ENCODE peak calls at places on chromosomes 11 and 22, in four cellular contexts. One of them, this sample, is unnamed.

GRCh38 chr11:100875521-100875869 is 188.4 kb downstream of the ARHGAP42 start:
- DNase-seq in stomach: no peak
- DNase-seq in choroid plexus epithelial cell: no peak
- DNase-seq in nephron progenitor cell: peak
- DNase-seq in this sample: no peak

GRCh38 chr11:69912911-69913451 is 93.8 kb upstream of the FGF3 start:
- DNase-seq in choroid plexus epithelial cell: peak
- DNase-seq in stomach: no peak
- DNase-seq in nephron progenitor cell: peak
- DNase-seq in this sample: no peak

GRCh38 chr11:2132874-2133480 is 6.2 kb downstream of the IGF2 start:
- DNase-seq in choroid plexus epithelial cell: no peak
- DNase-seq in stomach: no peak
- DNase-seq in nephron progenitor cell: no peak
- DNase-seq in this sample: no peak

GRCh38 chr11:76444384-76445121 is at the start of gene EMSY:
- DNase-seq in choroid plexus epithelial cell: peak
- DNase-seq in nephron progenitor cell: peak
- DNase-seq in stomach: peak
- DNase-seq in this sample: peak

GRCh38 chr22:31623634-31624312 is 38.2 kb downstream of the PISD start:
- DNase-seq in stomach: no peak
- DNase-seq in choroid plexus epithelial cell: no peak
- DNase-seq in nephron progenitor cell: no peak
- DNase-seq in this sample: no peak

GRCh38 chr11:94107363-94107762 is 21.3 kb upstream of the PANX1 start:
- DNase-seq in stomach: no peak
- DNase-seq in nephron progenitor cell: no peak
- DNase-seq in choroid plexus epithelial cell: peak
- DNase-seq in this sample: no peak

GRCh38 chr11:131488208-131488607 is 117.8 kb downstream of the NTM start:
- DNase-seq in choroid plexus epithelial cell: no peak
- DNase-seq in nephron progenitor cell: no peak
- DNase-seq in stomach: no peak
- DNase-seq in this sample: no peak

GRCh38 chr11:78212586-78213371 is 24.1 kb downstream of the USP35 start:
- DNase-seq in stomach: no peak
- DNase-seq in choroid plexus epithelial cell: peak
- DNase-seq in nephron progenitor cell: no peak
- DNase-seq in this sample: no peak

GRCh38 chr11:32435947-32436750 is 810 bp upstream of the WT1 start:
- DNase-seq in nephron progenitor cell: peak
- DNase-seq in choroid plexus epithelial cell: no peak
- DNase-seq in stomach: no peak
- DNase-seq in this sample: no peak

GRCh38 chr11:12269446-12270214 is 107.7 kb upstream of the PARVA start:
- DNase-seq in stomach: peak
- DNase-seq in choroid plexus epithelial cell: no peak
- DNase-seq in nephron progenitor cell: no peak
- DNase-seq in this sample: no peak

GRCh38 chr11:96207459-96208449 is 135.2 kb downstream of the MAML2 start:
- DNase-seq in nephron progenitor cell: no peak
- DNase-seq in choroid plexus epithelial cell: peak
- DNase-seq in stomach: no peak
- DNase-seq in this sample: no peak

GRCh38 chr11:2549491-2549875 is 104.7 kb downstream of the KCNQ1 start:
- DNase-seq in choroid plexus epithelial cell: no peak
- DNase-seq in stomach: no peak
- DNase-seq in nephron progenitor cell: no peak
- DNase-seq in this sample: no peak

GRCh38 chr11:94998285-94998684 is 24.8 kb downstream of the KDM4D start:
- DNase-seq in choroid plexus epithelial cell: no peak
- DNase-seq in stomach: no peak
- DNase-seq in nephron progenitor cell: no peak
- DNase-seq in this sample: no peak

GRCh38 chr11:119491753-119492455 is 68.9 kb upstream of the THY1 start:
- DNase-seq in choroid plexus epithelial cell: peak
- DNase-seq in stomach: no peak
- DNase-seq in nephron progenitor cell: no peak
- DNase-seq in this sample: no peak

GRCh38 chr11:1730230-1730629 is 20.2 kb downstream of the IFITM10 start:
- DNase-seq in choroid plexus epithelial cell: no peak
- DNase-seq in nephron progenitor cell: no peak
- DNase-seq in stomach: no peak
- DNase-seq in this sample: no peak

GRCh38 chr11:12785901-12786300 is 111.7 kb downstream of the TEAD1 start:
- DNase-seq in nephron progenitor cell: no peak
- DNase-seq in choroid plexus epithelial cell: no peak
- DNase-seq in stomach: no peak
- DNase-seq in this sample: no peak

GRCh38 chr11:32173977-32174376 is 83.1 kb downstream of the RCN1 start:
- DNase-seq in choroid plexus epithelial cell: no peak
- DNase-seq in stomach: no peak
- DNase-seq in nephron progenitor cell: no peak
- DNase-seq in this sample: no peak

GRCh38 chr11:70168405-70168754 is 34.7 kb upstream of the FADD start:
- DNase-seq in stomach: no peak
- DNase-seq in choroid plexus epithelial cell: no peak
- DNase-seq in nephron progenitor cell: no peak
- DNase-seq in this sample: no peak

GRCh38 chr11:88352139-88352538 is 14.6 kb upstream of the CTSC start:
- DNase-seq in stomach: no peak
- DNase-seq in choroid plexus epithelial cell: peak
- DNase-seq in nephron progenitor cell: no peak
- DNase-seq in this sample: no peak

GRCh38 chr11:69337211-69337721 is 43.3 kb downstream of the MYEOV start:
- DNase-seq in stomach: peak
- DNase-seq in nephron progenitor cell: no peak
- DNase-seq in choroid plexus epithelial cell: peak
- DNase-seq in this sample: no peak

GRCh38 chr11:117072517-117073218 is 25.6 kb downstream of the SIK3 start:
- DNase-seq in nephron progenitor cell: no peak
- DNase-seq in choroid plexus epithelial cell: peak
- DNase-seq in stomach: no peak
- DNase-seq in this sample: no peak

GRCh38 chr22:28942801-28943500 is 59.6 kb downstream of the ZNRF3 start:
- DNase-seq in choroid plexus epithelial cell: no peak
- DNase-seq in stomach: no peak
- DNase-seq in nephron progenitor cell: peak
- DNase-seq in this sample: no peak

DNA sequence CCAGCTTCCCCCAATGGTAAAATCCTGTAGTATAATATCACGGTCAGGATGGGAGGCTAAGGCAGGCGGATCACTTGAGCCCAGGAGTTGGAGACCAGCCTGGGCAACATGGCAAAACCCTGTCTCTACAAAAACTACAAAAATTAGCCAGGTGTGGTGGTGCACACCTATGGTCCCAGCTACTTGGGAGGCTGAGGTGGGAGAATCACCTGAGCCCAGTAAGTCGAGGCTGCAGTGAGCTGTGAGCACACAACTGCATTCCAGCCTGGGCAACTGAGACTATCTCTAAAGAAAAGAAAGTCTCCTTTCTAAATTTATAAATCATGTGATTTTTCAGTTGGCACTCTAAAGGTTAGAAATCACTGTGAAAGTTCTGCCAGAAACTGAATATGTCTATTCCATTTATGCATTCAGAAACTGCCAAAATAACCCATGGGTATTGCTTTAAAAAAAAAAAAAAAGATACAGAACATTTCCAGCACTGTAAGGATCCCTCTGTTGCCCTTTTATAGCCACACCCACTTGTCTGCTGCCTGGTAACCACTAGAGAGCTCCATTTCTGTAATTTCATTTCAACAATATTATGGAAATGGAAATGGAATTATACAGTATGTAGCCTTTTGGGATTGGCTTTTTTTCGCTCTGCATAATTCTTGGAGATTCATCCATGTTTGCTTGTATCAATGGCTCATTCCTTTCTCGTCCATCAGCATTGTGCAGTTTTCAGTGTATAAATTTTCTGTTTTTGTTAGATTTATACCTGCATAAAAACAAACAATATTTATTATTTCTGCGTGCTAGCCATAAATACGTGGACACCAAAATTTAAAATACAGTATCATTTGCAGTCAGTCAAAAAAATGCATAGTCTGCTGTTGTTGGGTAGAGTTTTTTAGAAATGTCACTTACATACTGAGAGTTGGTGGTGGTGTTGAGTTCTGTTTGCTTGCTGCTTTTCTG is 9.4 kb downstream of the CDC45 start:
- DNase-seq in nephron progenitor cell: no peak
- DNase-seq in choroid plexus epithelial cell: peak
- DNase-seq in stomach: no peak
- DNase-seq in this sample: no peak
- TF ChIP-seq CTCF in nephron progenitor cell: no peak
- TF ChIP-seq CTCF in choroid plexus epithelial cell: peak
- TF ChIP-seq CTCF in stomach: no peak
- TF ChIP-seq CTCF in this sample: no peak

DNA sequence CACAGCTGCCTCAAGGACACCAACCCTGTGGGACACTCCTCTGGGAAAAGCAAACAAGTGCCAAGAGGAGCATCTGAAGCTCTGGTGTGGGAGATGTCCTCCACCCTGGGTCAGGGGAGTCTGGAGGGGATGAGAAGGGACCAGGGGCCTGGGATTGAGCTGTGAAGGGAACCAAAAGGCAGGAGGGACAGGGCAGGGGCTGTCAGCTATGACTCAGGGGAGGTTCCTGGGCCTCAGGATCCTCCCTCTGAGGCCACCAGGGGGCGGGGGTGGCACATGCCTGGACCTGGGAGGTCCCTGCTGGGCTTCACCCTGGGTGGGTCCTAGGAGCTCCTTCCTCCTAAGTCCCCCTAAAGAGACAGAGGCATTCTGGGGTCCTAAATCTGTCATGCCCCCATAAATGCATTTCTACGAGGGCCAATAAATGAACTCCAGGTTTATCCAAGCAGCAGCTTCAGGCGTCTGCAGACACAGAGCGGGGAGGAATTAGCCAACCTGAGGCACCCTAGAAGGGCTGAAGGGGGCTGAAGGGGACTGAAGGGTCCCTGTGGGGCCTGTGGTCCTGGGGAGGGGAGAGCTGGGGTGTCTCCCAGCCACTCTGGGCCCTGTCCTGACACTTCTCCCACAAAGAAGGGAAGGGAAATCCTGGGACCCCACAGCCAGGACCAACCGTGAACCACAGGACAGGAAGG is 31.9 kb upstream of the IGLL5 start:
- DNase-seq in choroid plexus epithelial cell: peak
- DNase-seq in stomach: no peak
- DNase-seq in nephron progenitor cell: peak
- DNase-seq in this sample: peak
- TF ChIP-seq CTCF in choroid plexus epithelial cell: peak
- TF ChIP-seq CTCF in stomach: no peak
- TF ChIP-seq CTCF in nephron progenitor cell: peak
- TF ChIP-seq CTCF in this sample: peak

GRCh38 chr22:17119481-17120202 is 1.5 kb downstream of the TMEM121B start:
- DNase-seq in choroid plexus epithelial cell: peak
- DNase-seq in nephron progenitor cell: peak
- DNase-seq in stomach: no peak
- DNase-seq in this sample: no peak
- TF ChIP-seq CTCF in choroid plexus epithelial cell: peak
- TF ChIP-seq CTCF in nephron progenitor cell: no peak
- TF ChIP-seq CTCF in stomach: no peak
- TF ChIP-seq CTCF in this sample: peak

DNA sequence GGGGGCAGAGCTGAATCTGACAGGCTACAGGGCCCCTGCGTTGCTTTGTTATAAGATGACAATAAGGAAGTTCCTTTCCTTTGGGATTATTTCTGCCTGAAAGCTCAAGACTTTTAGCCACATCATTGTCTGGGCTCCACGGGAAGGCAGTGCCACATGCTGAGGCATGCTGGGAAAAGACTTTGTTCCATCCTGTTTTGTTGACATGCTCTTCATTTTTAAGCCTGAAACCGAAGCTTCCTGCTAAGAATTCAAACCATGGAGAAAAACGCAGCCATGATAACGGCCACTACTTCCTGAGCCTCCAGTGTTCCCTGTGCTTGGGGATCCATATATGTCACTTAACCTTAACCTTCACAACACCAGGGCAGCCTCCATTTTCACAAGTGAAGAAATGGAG is 5.5 kb upstream of the TCF20 start:
- DNase-seq in choroid plexus epithelial cell: peak
- DNase-seq in stomach: no peak
- DNase-seq in nephron progenitor cell: no peak
- DNase-seq in this sample: no peak
- TF ChIP-seq CTCF in choroid plexus epithelial cell: no peak
- TF ChIP-seq CTCF in stomach: no peak
- TF ChIP-seq CTCF in nephron progenitor cell: no peak
- TF ChIP-seq CTCF in this sample: no peak

DNA sequence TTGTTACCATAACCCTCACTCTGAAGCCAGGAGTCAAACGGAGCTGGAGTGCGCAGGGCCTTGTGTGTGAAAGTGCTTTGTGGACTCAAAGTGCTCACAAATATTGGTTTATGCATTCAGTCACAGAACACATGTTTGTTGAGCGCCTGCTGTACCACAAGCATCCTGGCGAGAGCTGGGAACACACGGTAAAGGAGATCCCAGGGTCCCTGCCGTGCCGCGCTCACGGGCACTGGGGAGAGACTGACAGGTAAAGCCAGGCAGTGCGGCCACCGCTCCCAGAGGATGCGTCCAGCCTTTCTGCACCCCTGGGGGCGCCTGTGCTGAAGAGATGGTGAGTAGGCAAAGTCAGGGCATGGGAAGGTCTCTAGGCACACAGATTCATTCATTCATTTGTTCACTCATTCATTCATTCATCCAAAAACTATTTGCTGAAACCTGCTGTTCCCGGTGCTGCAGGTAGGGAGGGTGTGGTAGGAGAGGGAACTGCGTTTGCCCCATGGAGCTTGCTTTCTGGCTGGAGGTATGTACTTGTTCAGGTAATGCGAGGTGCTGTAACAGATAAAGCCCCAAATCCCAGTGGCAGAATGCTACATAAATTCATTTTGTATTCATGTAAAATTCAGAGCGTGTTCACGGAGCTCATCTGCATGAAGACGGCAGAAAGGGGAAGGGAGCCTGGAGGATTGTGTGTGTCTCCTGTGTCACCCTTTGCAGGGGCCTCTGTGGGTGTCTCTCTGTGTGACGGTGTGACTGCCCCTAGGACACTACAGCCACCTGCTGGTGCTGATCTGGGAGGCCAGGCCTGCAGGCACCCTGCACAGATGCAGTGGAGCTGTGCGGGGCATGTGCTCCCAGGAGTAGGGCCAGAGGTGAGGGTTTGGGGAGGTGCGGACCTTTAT is 167.0 kb upstream of the B3GAT1 start:
- DNase-seq in stomach: no peak
- DNase-seq in choroid plexus epithelial cell: no peak
- DNase-seq in nephron progenitor cell: no peak
- DNase-seq in this sample: no peak
- TF ChIP-seq CTCF in stomach: no peak
- TF ChIP-seq CTCF in choroid plexus epithelial cell: no peak
- TF ChIP-seq CTCF in nephron progenitor cell: no peak
- TF ChIP-seq CTCF in this sample: no peak

DNA sequence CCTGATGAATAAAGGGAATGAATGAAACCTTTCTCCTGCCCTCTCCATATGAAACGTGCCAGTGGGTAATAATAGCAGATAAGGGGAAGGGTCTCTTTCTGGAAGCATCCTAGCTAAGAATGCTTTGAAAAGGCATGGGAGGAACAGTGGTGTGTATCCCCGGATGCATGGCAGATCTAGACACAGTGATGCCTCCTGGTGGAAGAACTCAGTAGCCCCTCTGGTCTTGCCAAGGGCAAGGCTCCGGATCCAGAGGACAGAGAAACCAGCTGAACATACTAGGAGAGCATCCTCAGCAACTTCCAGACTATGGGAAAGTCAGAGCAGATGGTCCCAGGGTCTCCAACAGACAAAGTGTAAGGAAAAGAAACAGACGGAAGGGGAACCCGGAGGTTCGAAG is 6.4 kb downstream of the BAIAP2L2 start:
- DNase-seq in choroid plexus epithelial cell: peak
- DNase-seq in nephron progenitor cell: no peak
- DNase-seq in stomach: no peak
- DNase-seq in this sample: no peak
- TF ChIP-seq CTCF in choroid plexus epithelial cell: peak
- TF ChIP-seq CTCF in nephron progenitor cell: no peak
- TF ChIP-seq CTCF in stomach: no peak
- TF ChIP-seq CTCF in this sample: peak